ENCODE peak calls at places on chromosome 21, in six cellular contexts. I is aorta, S is heart right ventricle, L is prostate gland, O is spleen, X is psoas muscle. A is an unnamed sample.

GRCh38 chr21:36428789-36429671 is 43.8 kb downstream of the CHAF1B start:
- DNase-seq in I (peak; percentile 70), S (no peak), L (no peak), O (no peak), X (no peak), A (no peak)

GRCh38 chr21:14699433-14700410 is 153.6 kb upstream of the SAMSN1 start:
- DNase-seq in I (no peak), S (no peak), L (peak; percentile 43), O (no peak), X (no peak), A (no peak)

GRCh38 chr21:36166705-36167104 is 10.1 kb downstream of the DOP1B start:
- DNase-seq in I (no peak), S (no peak), L (peak; percentile 59), O (no peak), X (no peak), A (no peak)

GRCh38 chr21:34933609-34934345 is 115.3 kb downstream of the RUNX1 start:
- DNase-seq in I (no peak), S (no peak), L (no peak), O (peak; percentile 67), X (no peak), A (no peak)

GRCh38 chr21:16568661-16569060 is 838.9 kb downstream of the USP25 start:
- DNase-seq in I (no peak), S (no peak), L (no peak), O (no peak), X (no peak), A (no peak)

GRCh38 chr21:34670220-34670961 is 1.6 kb downstream of the CLIC6 start:
- DNase-seq in I (peak; percentile 87), S (no peak), L (no peak), O (peak; percentile 74), X (no peak), A (no peak)

GRCh38 chr21:35226960-35227741 is 178.0 kb upstream of the RUNX1 start:
- DNase-seq in I (no peak), S (no peak), L (no peak), O (no peak), X (no peak), A (no peak)

GRCh38 chr21:32813265-32813903 is 41.8 kb upstream of the PAXBP1 start:
- DNase-seq in I (no peak), S (no peak), L (no peak), O (no peak), X (no peak), A (no peak)

GRCh38 chr21:26106562-26106961 is 64.0 kb downstream of the APP start:
- DNase-seq in I (no peak), S (no peak), L (no peak), O (no peak), X (no peak), A (no peak)

GRCh38 chr21:32007461-32007860 is 134.6 kb downstream of the HUNK start:
- DNase-seq in I (no peak), S (no peak), L (no peak), O (no peak), X (no peak), A (peak; percentile 38)

DNA sequence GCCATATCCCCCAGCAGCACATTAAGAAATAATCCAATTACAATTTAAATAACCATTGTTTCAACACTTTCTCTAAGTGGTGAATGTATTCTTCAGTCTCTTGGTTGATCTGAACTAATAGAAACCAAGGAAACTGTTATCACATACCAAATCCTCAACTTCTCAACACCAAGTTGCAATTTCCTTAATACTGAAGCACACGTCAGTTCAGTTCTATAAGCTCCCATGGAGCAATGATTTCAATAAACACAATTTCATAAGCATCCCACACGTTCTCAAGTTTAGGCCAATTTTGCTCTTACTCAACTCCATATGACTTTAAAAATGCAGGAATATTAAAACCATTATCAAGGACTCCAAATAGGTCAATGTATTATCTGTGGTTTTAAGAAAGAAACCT is 5.8 kb upstream of the ERG start:
- DNase-seq in I (no peak), S (no peak), L (no peak), O (no peak), X (no peak), A (no peak)
- H3K4me3 ChIP-seq in I (peak overlapping the region; percentile 54), S (peak overlapping the region; percentile 31), L (no peak overlapping the region), O (no peak overlapping the region), X (peak overlapping the region; percentile 45), A (no peak overlapping the region)

DNA sequence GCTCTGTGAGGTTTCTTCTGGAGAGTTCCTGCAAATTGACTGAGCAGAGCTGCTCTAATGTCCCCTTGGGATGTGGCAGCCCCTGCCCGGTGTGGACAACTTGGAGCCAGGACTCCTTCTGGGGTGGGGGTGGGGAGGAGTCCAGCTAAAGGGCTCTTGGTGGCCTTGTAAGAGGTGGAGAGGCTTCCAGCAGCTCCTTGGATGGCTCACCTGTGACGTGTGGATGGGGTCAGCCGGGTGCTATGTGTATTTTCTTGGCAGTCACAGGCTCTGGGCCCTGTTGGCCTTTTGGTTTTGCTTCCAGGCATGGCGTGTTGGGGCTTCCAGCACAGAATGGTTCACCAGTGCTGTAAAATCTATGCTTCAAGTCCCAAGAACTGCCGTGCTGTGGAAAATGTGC is 38.2 kb downstream of the TRAPPC10 start:
- DNase-seq in I (no peak), S (no peak), L (no peak), O (no peak), X (no peak), A (peak; percentile 53)
- H3K36me3 ChIP-seq in I (no peaks in the 10 kb centered on the region), S (peaks cover 49% of the 10 kb centered on the region), L (no peaks in the 10 kb centered on the region), O (peaks cover 44% of the 10 kb centered on the region), X (no peaks in the 10 kb centered on the region), A (no peaks in the 10 kb centered on the region)

DNA sequence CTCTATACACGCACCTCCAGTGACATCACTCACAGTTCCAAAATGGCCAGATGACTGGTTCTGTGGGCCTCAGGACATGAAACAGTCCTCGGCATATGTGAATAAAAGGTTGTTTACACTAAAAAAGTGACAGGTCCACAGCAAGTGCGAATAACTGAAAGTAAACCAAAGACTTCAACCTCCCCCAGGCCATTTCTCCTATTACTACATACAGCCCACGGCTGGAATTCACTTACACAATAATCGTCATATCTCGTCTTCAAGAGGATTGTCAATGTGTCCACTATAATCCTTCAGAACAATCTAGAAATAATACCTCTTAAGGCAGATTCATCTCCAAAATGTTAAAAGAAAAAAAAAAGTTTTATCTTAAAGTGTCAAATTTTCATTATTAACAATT is 1.9 kb upstream of the PRDM15 start:
- DNase-seq in I (no peak), S (no peak), L (no peak), O (no peak), X (no peak), A (no peak)
- H3K4me1 ChIP-seq in I (no peaks in the 10 kb centered on the region), S (peaks cover 7% of the 10 kb centered on the region), L (no peaks in the 10 kb centered on the region), O (no peaks in the 10 kb centered on the region), X (peaks cover 6% of the 10 kb centered on the region), A (peaks cover 16% of the 10 kb centered on the region)

GRCh38 chr21:45972353-45972715 is 9.2 kb upstream of the COL6A1 start:
- DNase-seq in I (no peak), S (peak; percentile 60), L (no peak), O (peak; percentile 75), X (no peak), A (no peak)
- H3K4me3 ChIP-seq in I (peak overlapping the region; percentile 9), S (peak overlapping the region; percentile 61), L (peak overlapping the region; percentile 29), O (peak overlapping the region; percentile 50), X (peak overlapping the region; percentile 68), A (no peak overlapping the region)

GRCh38 chr21:46437096-46437498 is 21.6 kb upstream of the DIP2A start:
- DNase-seq in I (peak; percentile 68), S (no peak), L (no peak), O (no peak), X (peak; percentile 29), A (no peak)

GRCh38 chr21:46435786-46436227 is 22.9 kb upstream of the DIP2A start:
- DNase-seq in I (no peak), S (no peak), L (no peak), O (no peak), X (peak; percentile 49), A (no peak)

GRCh38 chr21:46437511-46437910 is 21.2 kb upstream of the DIP2A start:
- DNase-seq in I (no peak), S (no peak), L (no peak), O (peak; percentile 51), X (peak; percentile 39), A (no peak)

GRCh38 chr21:46438241-46438640 is 20.4 kb upstream of the DIP2A start:
- DNase-seq in I (no peak), S (no peak), L (no peak), O (peak; percentile 62), X (peak; percentile 48), A (no peak)

DNA sequence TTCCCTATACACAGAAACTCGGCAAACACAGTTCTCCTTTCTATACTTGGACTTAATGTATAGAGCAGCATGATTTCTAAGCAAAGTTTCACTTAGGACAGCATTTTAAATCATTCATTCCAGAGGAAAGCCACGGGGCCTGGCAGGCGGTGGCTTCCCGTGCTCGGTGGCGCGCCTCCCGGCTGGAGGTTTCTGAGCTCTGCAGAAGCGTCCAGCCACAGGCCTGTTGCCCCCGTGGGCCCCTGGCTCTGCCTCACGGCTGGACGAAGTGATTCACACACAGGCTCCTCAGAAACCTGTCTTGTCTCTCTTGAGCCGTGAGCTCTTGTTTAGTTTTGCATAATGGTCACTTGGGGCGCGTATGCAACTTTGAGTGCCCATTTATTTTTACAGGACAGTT is 22.1 kb upstream of the DIP2A start:
- DNase-seq in I (peak; percentile 68), S (no peak), L (no peak), O (no peak), X (peak; percentile 35), A (no peak)
- H3K36me3 ChIP-seq in I (peaks cover 15% of the 10 kb centered on the region), S (peaks cover 100% of the 10 kb centered on the region), L (no peaks in the 10 kb centered on the region), O (peaks cover 93% of the 10 kb centered on the region), X (peaks cover 10% of the 10 kb centered on the region), A (no peaks in the 10 kb centered on the region)

GRCh38 chr21:41926068-41926806 is 27.6 kb downstream of the C2CD2 start:
- DNase-seq in I (no peak), S (no peak), L (peak; percentile 35), O (no peak), X (no peak), A (peak; percentile 33)
- H3K4me1 ChIP-seq in I (peaks cover 2% of the 10 kb centered on the region), S (peaks cover 48% of the 10 kb centered on the region), L (peaks cover 6% of the 10 kb centered on the region), O (peaks cover 72% of the 10 kb centered on the region), X (peaks cover 5% of the 10 kb centered on the region), A (peaks cover 99% of the 10 kb centered on the region)

GRCh38 chr21:27258756-27259429 is 292.0 kb upstream of the ADAMTS5 start:
- DNase-seq in I (no peak), S (no peak), L (no peak), O (no peak), X (no peak), A (no peak)
- H3K4me3 ChIP-seq in I (no peak overlapping the region), S (no peak overlapping the region), L (no peak overlapping the region), O (no peak overlapping the region), X (no peak overlapping the region), A (no peak overlapping the region)

GRCh38 chr21:29323189-29323588 is 24.5 kb downstream of the BACH1 start:
- DNase-seq in I (no peak), S (no peak), L (no peak), O (no peak), X (no peak), A (no peak)
- H3K36me3 ChIP-seq in I (no peaks in the 10 kb centered on the region), S (peaks cover 58% of the 10 kb centered on the region), L (no peaks in the 10 kb centered on the region), O (peaks cover 48% of the 10 kb centered on the region), X (no peaks in the 10 kb centered on the region), A (no peaks in the 10 kb centered on the region)